ENCODE peak calls at places on chromosomes 11 and 22, in nine cellular contexts. Y is IMR-90, V is LNCaP clone FGC, J is MCF 10A, D is mammary epithelial cell, U is H9, B is B cell, T is GM12864, A is heart right ventricle. O is an unnamed sample.
A peak's percentile ranks its signal among the peaks of the same experiment; 100 is the strongest.

GRCh38 chr11:6411594-6412031 is 7.3 kb downstream of the APBB1 start:
- DNase-seq in Y (no peak), V (no peak), J (no peak), D (no peak), U (no peak), B (no peak), T (no peak), A (no peak), O (no peak)

GRCh38 chr11:3644817-3645235 is at the start of gene ART1:
- DNase-seq in Y (no peak), V (no peak), J (peak; percentile 36), D (no peak), U (no peak), B (no peak), T (no peak), A (peak; percentile 28), O (no peak)

GRCh38 chr11:2175659-2176058 is 4.0 kb upstream of the TH start:
- DNase-seq in Y (peak; percentile 52), V (no peak), J (peak; percentile 73), D (peak; percentile 77), U (no peak), B (no peak), T (no peak), A (no peak), O (no peak)

GRCh38 chr11:48013269-48013901 is 33.0 kb downstream of the PTPRJ start:
- DNase-seq in Y (peak; percentile 65), V (no peak), J (no peak), D (no peak), U (no peak), B (peak; percentile 58), T (no peak), A (no peak), O (peak; percentile 46)

GRCh38 chr11:94193288-94193687 is 64.6 kb downstream of the PANX1 start:
- DNase-seq in Y (peak; percentile 96), V (no peak), J (peak; percentile 96), D (peak; percentile 79), U (no peak), B (no peak), T (no peak), A (no peak), O (no peak)

GRCh38 chr22:49208768-49209252 is 618.9 kb downstream of the BRD1 start:
- DNase-seq in Y (no peak), V (no peak), J (no peak), D (no peak), U (peak; percentile 46), B (no peak), T (no peak), A (no peak), O (no peak)

GRCh38 chr11:2794947-2795346 is 90.6 kb downstream of the CDKN1C start:
- DNase-seq in Y (no peak), V (no peak), J (no peak), D (no peak), U (no peak), B (no peak), T (no peak), A (peak; percentile 10), O (no peak)

GRCh38 chr11:35907648-35908431 is 36.0 kb upstream of the LDLRAD3 start:
- DNase-seq in Y (peak; percentile 62), V (peak; percentile 77), J (peak; percentile 95), D (peak; percentile 83), U (no peak), B (no peak), T (peak; percentile 35), A (no peak), O (peak; percentile 37)

GRCh38 chr11:103317118-103317517 is 207.9 kb downstream of the DYNC2H1 start:
- DNase-seq in Y (peak; percentile 38), V (no peak), J (no peak), D (peak; percentile 5), U (no peak), B (no peak), T (no peak), A (no peak), O (no peak)

GRCh38 chr11:14969922-14970323 is 2.2 kb downstream of the CALCA start:
- DNase-seq in Y (peak; percentile 7), V (no peak), J (peak; percentile 57), D (no peak), U (peak; percentile 92), B (no peak), T (no peak), A (peak; percentile 28), O (peak; percentile 28)

GRCh38 chr11:122633219-122633829 is 22.2 kb upstream of the UBASH3B start:
- DNase-seq in Y (peak; percentile 69), V (no peak), J (peak; percentile 69), D (peak; percentile 49), U (peak; percentile 41), B (peak; percentile 21), T (no peak), A (no peak), O (peak; percentile 68)

GRCh38 chr11:123384116-123384515 is 46.0 kb upstream of the GRAMD1B start:
- DNase-seq in Y (no peak), V (no peak), J (no peak), D (no peak), U (no peak), B (no peak), T (no peak), A (no peak), O (no peak)

GRCh38 chr11:73423506-73423905 is 47.3 kb downstream of the RELT start:
- DNase-seq in Y (no peak), V (no peak), J (no peak), D (peak; percentile 68), U (no peak), B (no peak), T (no peak), A (no peak), O (no peak)

GRCh38 chr11:87295237-87295636 is 257.5 kb downstream of the TMEM135 start:
- DNase-seq in Y (no peak), V (no peak), J (no peak), D (no peak), U (no peak), B (no peak), T (no peak), A (no peak), O (no peak)

GRCh38 chr11:113977701-113978100 is 2.8 kb downstream of the HTR3A start:
- DNase-seq in Y (no peak), V (no peak), J (no peak), D (no peak), U (no peak), B (peak; percentile 71), T (no peak), A (no peak), O (no peak)

GRCh38 chr11:125579811-125580210 is 10.5 kb downstream of the EI24 start:
- DNase-seq in Y (no peak), V (no peak), J (no peak), D (no peak), U (no peak), B (no peak), T (no peak), A (no peak), O (no peak)

GRCh38 chr11:61131186-61131585 is 28.9 kb downstream of the CD5 start:
- DNase-seq in Y (no peak), V (no peak), J (no peak), D (no peak), U (no peak), B (no peak), T (no peak), A (no peak), O (no peak)
- TF ChIP-seq CTCF in Y (no peak), V (no peak), J (no peak), D (no peak), U (no peak), B (no peak), T (no peak), A (no peak), O (no peak)

GRCh38 chr11:39365809-39366436 is 2093.5 kb downstream of the LRRC4C start:
- DNase-seq in Y (no peak), V (peak; percentile 19), J (peak; percentile 62), D (peak; percentile 45), U (no peak), B (no peak), T (no peak), A (no peak), O (no peak)
- TF ChIP-seq CTCF in Y (no peak), V (peak; percentile 60), J (peak; percentile 34), D (no peak), U (peak; percentile 54), B (no peak), T (no peak), A (peak; percentile 32), O (peak; percentile 12)

GRCh38 chr22:28710889-28711285 is 30.7 kb downstream of the CHEK2 start:
- DNase-seq in Y (peak; percentile 43), V (no peak), J (no peak), D (no peak), U (no peak), B (no peak), T (no peak), A (no peak), O (no peak)

GRCh38 chr22:28711341-28711740 is 30.3 kb downstream of the CHEK2 start:
- DNase-seq in Y (no peak), V (no peak), J (no peak), D (no peak), U (no peak), B (no peak), T (no peak), A (no peak), O (no peak)

GRCh38 chr22:28710112-28710888 is 30.7 kb upstream of the TTC28 start:
- DNase-seq in Y (peak; percentile 93), V (peak; percentile 39), J (peak; percentile 50), D (peak; percentile 59), U (no peak), B (no peak), T (no peak), A (no peak), O (no peak)

GRCh38 chr22:28714043-28714442 is 27.6 kb downstream of the CHEK2 start:
- DNase-seq in Y (no peak), V (no peak), J (no peak), D (no peak), U (no peak), B (no peak), T (no peak), A (no peak), O (no peak)

DNA sequence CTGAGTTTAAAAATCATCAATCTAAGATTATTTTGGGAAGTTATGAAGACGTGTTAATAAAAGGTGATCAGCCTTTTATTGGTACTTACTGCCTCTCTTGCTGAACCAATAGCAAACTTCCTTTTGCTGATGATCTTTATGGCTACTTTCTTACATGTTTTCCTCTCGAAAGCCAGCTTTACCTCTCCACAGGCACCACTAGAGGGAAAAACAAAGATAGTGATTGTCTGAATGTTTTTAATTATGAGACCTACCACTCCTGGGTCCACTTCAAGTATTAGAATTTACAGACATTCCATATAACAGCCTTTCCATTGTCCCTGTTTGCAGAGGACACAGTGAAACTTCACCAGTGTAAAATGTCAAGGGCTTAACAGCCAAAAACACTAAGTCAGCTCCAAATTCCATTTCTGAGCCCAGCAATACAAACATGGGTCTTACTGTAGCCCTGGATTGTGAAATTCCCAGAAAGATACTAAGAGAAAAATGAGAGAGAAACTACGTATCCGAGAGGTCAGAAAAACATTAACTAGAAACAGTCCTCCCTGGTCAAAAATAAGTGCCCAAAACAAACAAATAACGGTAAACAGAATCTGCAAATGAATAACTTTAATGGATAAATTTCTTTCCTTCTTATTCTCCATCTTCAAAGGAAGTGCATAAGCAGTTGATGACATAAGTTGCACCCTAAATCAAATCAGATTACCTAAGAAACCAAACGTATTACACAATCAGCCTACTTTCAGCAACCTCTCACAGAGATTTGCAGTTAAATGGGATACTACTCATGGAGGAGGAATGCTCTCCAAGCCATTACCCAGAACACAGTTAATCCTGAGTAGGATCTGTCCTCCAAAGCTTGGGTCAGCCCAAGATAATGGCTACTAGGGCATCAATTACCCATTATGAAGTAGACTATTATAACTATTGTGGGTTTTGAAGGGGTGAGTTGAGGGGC is 29.5 kb downstream of the CHEK2 start:
- DNase-seq in Y (peak; percentile 97), V (no peak), J (peak; percentile 88), D (peak; percentile 88), U (no peak), B (no peak), T (no peak), A (no peak), O (no peak)
- TF ChIP-seq CTCF in Y (peak; percentile 4), V (no peak), J (no peak), D (no peak), U (no peak), B (no peak), T (no peak), A (no peak), O (no peak)

GRCh38 chr11:31870609-31871309 is 59.6 kb upstream of the PAX6 start:
- DNase-seq in Y (peak; percentile 33), V (peak; percentile 26), J (peak; percentile 66), D (peak; percentile 23), U (peak; percentile 92), B (no peak), T (no peak), A (peak; percentile 13), O (peak; percentile 55)
- TF ChIP-seq CTCF in Y (peak; percentile 71), V (peak; percentile 87), J (peak; percentile 68), D (peak; percentile 42), U (peak; percentile 74), B (no peak), T (peak; percentile 70), A (peak; percentile 68), O (peak; percentile 47)